ENCODE peak calls at places on chromosomes 7 and 10, in five cellular contexts. One of them, this sample, is unnamed.

GRCh38 chr7:70016044-70016770 is 417.9 kb downstream of the AUTS2 start:
- DNase-seq in DMS153: no peak
- DNase-seq in neural crest cell: no peak
- DNase-seq in HT-29: no peak
- DNase-seq in NCI-H2029: no peak
- DNase-seq in this sample: peak

GRCh38 chr10:22643116-22643515 is 71.3 kb downstream of the PIP4K2A start:
- DNase-seq in NCI-H2029: no peak
- DNase-seq in neural crest cell: no peak
- DNase-seq in DMS153: no peak
- DNase-seq in HT-29: no peak
- DNase-seq in this sample: no peak

GRCh38 chr7:131294553-131294952 is 33.1 kb upstream of the MKLN1 start:
- DNase-seq in HT-29: no peak
- DNase-seq in NCI-H2029: no peak
- DNase-seq in DMS153: no peak
- DNase-seq in neural crest cell: no peak
- DNase-seq in this sample: no peak

GRCh38 chr7:68041559-68041958 is 1044.9 kb downstream of the TYW1 start:
- DNase-seq in NCI-H2029: no peak
- DNase-seq in HT-29: no peak
- DNase-seq in DMS153: no peak
- DNase-seq in neural crest cell: no peak
- DNase-seq in this sample: no peak

GRCh38 chr7:110442386-110442837 is 648.5 kb upstream of the LRRN3 start:
- DNase-seq in NCI-H2029: peak
- DNase-seq in neural crest cell: peak
- DNase-seq in DMS153: no peak
- DNase-seq in HT-29: peak
- DNase-seq in this sample: peak

GRCh38 chr10:107144490-107144889 is 20.0 kb downstream of the SORCS1 start:
- DNase-seq in NCI-H2029: no peak
- DNase-seq in neural crest cell: peak
- DNase-seq in HT-29: peak
- DNase-seq in DMS153: no peak
- DNase-seq in this sample: no peak

GRCh38 chr7:132573237-132573636 is 3.0 kb downstream of the PLXNA4 start:
- DNase-seq in DMS153: no peak
- DNase-seq in NCI-H2029: no peak
- DNase-seq in HT-29: no peak
- DNase-seq in neural crest cell: no peak
- DNase-seq in this sample: no peak

GRCh38 chr7:6433814-6434630 is 13.7 kb downstream of the DAGLB start:
- DNase-seq in neural crest cell: no peak
- DNase-seq in NCI-H2029: no peak
- DNase-seq in DMS153: no peak
- DNase-seq in HT-29: no peak
- DNase-seq in this sample: no peak

GRCh38 chr10:6920072-6921019 is 340.3 kb upstream of the PRKCQ start:
- DNase-seq in DMS153: no peak
- DNase-seq in HT-29: peak
- DNase-seq in NCI-H2029: no peak
- DNase-seq in neural crest cell: peak
- DNase-seq in this sample: peak

GRCh38 chr10:103752680-103753248 is 102.6 kb downstream of the SH3PXD2A start:
- DNase-seq in HT-29: peak
- DNase-seq in DMS153: no peak
- DNase-seq in neural crest cell: no peak
- DNase-seq in NCI-H2029: no peak
- DNase-seq in this sample: no peak

GRCh38 chr7:108511939-108512338 is 14.0 kb downstream of the PNPLA8 start:
- DNase-seq in NCI-H2029: no peak
- DNase-seq in HT-29: no peak
- DNase-seq in DMS153: no peak
- DNase-seq in neural crest cell: no peak
- DNase-seq in this sample: no peak

GRCh38 chr10:43965033-43965917 is 316.6 kb upstream of the ZNF32 start:
- DNase-seq in NCI-H2029: no peak
- DNase-seq in HT-29: no peak
- DNase-seq in DMS153: no peak
- DNase-seq in neural crest cell: no peak
- DNase-seq in this sample: no peak

GRCh38 chr10:48776005-48776522 is 91.4 kb downstream of the WDFY4 start:
- DNase-seq in neural crest cell: no peak
- DNase-seq in NCI-H2029: no peak
- DNase-seq in HT-29: no peak
- DNase-seq in DMS153: no peak
- DNase-seq in this sample: no peak

GRCh38 chr7:129115676-129116075 is 28.8 kb upstream of the TSPAN33 start:
- DNase-seq in DMS153: no peak
- DNase-seq in neural crest cell: no peak
- DNase-seq in NCI-H2029: no peak
- DNase-seq in HT-29: no peak
- DNase-seq in this sample: no peak

GRCh38 chr10:71075759-71076472 is 136.5 kb upstream of the UNC5B start:
- DNase-seq in neural crest cell: no peak
- DNase-seq in DMS153: no peak
- DNase-seq in HT-29: no peak
- DNase-seq in NCI-H2029: no peak
- DNase-seq in this sample: no peak